ENCODE peak calls at places on chromosomes 11 and 22, in four cellular contexts. G is H1, S is HepG2, T is GM12878. M is an unnamed sample.

GRCh38 chr11:86726118-86726748 is 53.8 kb upstream of the ME3 start:
- DNase-seq in T (no peak), G (no peak), S (no peak), M (no peak)

GRCh38 chr11:35654711-35655110 is 7.9 kb upstream of the TRIM44 start:
- DNase-seq in T (no peak), G (no peak), S (no peak), M (no peak)

GRCh38 chr11:33451364-33451763 is 194.2 kb downstream of the HIPK3 start:
- DNase-seq in T (no peak), S (no peak), G (no peak), M (no peak)

GRCh38 chr11:118088531-118088930 is 1.8 kb upstream of the SMIM35 start:
- DNase-seq in T (no peak), S (peak), G (no peak), M (no peak)

GRCh38 chr22:22713416-22713815 is 69.0 kb downstream of the GGTLC2 start:
- DNase-seq in S (no peak), T (no peak), G (no peak), M (no peak)

GRCh38 chr22:29072193-29072978 is 449 bp upstream of the KREMEN1 start:
- DNase-seq in T (no peak), S (peak), G (peak), M (peak)

GRCh38 chr22:38811241-38811640 is 17.3 kb upstream of the DNAL4 start:
- DNase-seq in S (no peak), G (no peak), T (no peak), M (no peak)

GRCh38 chr22:27879923-27880322 is 39.1 kb downstream of the PITPNB start:
- DNase-seq in G (no peak), S (peak), T (no peak), M (peak)

GRCh38 chr11:109423114-109423859 is 1.3 kb downstream of the C11orf87 start:
- DNase-seq in S (no peak), G (peak), T (no peak), M (no peak)

GRCh38 chr22:11042116-11042515 is 4485.9 kb upstream of the OR11H1 start:
- DNase-seq in S (no peak), T (no peak), G (no peak), M (no peak)

GRCh38 chr11:76041208-76041607 is 165.1 kb downstream of the WNT11 start:
- DNase-seq in T (no peak), S (no peak), G (no peak), M (no peak)

GRCh38 chr11:19458721-19459120 is 218.0 kb upstream of the E2F8 start:
- DNase-seq in G (no peak), S (no peak), T (no peak), M (no peak)

GRCh38 chr11:46736615-46737014 is 17.6 kb downstream of the F2 start:
- DNase-seq in T (no peak), S (no peak), G (no peak), M (no peak)

GRCh38 chr22:40525250-40525884 is 111.2 kb downstream of the MRTFA start:
- DNase-seq in S (peak), T (no peak), G (no peak), M (no peak)

GRCh38 chr22:42863349-42863911 is 6.4 kb upstream of the ARFGAP3 start:
- DNase-seq in G (no peak), T (peak), S (no peak), M (no peak)

GRCh38 chr11:77075425-77075905 is 8.7 kb downstream of the CAPN5 start:
- DNase-seq in G (no peak), S (no peak), T (no peak), M (no peak)

DNA sequence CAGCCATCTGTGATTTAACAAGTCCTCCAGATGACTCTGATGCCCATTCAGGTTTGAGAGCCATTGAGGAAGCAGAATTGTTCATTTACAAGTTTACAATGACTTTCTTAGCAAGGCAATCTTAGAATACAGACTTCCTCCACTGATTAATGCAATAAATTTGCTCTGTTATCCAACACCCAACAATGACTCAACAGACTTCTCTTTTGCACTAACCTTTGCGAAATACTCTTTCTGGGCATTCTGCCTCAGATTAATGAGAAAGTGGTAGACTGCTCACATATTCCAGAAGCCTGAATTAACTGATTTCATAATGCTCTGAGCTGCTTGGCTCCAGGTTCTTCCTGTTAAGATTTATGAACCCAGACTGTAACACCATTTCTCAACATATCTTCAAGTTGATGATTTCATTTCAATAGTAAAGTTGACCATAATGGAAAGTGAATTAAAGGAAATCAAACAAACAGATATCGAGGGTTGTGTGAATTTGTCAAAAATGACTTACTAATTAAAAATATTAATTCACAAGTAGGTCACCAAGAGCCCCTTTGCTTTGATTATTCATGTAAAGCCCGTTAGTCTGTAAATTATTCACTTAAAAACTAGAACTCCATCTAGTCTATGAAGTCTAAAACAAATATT is 70.5 kb upstream of the BLID start:
- DNase-seq in T (no peak), G (no peak), S (no peak), M (no peak)
- TF ChIP-seq SUZ12 in T (no peak), G (no peak), S (no peak), M (no peak)

DNA sequence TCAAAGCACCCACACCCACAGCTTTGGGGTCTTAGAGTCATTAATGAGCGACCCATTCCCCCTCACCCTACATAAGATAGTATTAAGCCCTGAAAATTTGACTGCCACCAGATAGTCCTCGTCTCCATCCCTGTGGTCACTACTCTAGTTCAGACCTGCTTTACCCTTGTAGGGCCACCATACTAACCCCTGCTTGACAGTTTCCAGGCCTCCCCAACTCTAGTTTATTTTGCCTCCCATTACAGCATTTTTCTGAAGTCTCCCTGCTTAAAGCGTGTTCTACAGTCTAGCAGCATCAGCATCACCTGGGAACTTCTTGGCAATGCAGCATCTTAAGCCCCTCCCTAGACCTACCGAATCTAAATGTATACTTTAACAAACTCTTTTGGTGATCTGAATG is 192.4 kb downstream of the MAML2 start:
- DNase-seq in G (no peak), T (no peak), S (no peak), M (no peak)
- H3K4me3 ChIP-seq in G (no peak), T (no peak), S (no peak), M (no peak)

GRCh38 chr22:23969071-23969470 is 2.4 kb downstream of the DDTL start:
- DNase-seq in G (no peak), T (no peak), S (no peak), M (no peak)

GRCh38 chr22:23970201-23970641 is 3.5 kb downstream of the DDTL start:
- DNase-seq in S (no peak), G (no peak), T (no peak), M (no peak)

DNA sequence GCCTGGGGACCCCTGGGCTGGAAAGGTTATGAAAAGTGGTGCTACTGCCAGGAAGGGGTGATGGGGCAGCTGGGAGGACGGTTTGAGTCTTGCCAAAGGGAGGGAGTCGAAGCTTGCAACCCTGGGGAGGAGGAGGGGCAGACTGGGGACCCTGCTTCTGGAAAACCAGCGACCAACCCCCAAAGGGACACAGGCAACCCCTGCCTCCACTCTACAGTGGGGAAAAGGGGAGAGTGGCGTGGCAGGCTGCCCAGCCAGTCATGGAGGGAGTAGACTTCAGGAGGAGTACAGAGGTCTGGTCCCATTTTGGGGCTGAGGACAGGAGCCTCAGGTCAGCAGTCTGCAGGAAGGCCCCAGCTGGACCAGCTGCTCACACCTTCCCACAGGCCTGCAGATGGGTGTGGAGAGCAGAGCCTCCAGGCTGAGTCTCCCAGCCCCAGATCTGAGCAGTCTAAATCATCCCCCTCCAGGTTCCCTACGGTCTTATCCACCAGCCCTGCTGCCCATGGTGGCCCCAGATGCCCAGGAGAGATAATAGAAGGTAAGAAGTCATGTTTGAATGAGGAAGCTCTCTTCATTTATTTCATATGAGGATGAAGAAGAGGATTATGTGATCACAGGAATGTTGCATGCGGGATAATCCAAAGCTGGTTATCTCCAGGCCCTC is 3.3 kb downstream of the DDT start:
- DNase-seq in T (no peak), G (no peak), S (no peak), M (no peak)
- TF ChIP-seq SUZ12 in T (no peak), G (no peak), S (no peak), M (no peak)

DNA sequence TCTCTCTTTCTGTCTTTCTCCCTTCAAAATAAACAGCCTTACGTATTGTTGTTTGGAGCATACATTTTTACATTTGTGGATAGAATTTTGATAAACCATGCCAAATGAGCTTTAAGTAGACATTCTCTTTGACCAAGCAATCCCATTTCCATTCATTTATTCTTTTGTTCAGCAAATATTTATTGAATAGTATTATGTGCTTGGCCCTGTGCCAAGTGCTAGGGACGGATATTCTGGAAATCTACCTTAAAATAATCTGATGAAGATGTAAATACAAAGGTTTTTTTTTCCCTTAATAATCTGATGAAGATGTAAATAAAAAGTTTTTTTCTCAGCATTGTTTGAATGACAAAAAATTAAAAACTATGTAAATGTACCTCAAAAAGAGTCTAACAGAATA is 2.1 kb downstream of the OLFML1 start:
- DNase-seq in G (no peak), T (no peak), S (no peak), M (no peak)
- H3K4me3 ChIP-seq in G (no peak), T (no peak), S (no peak), M (no peak)

DNA sequence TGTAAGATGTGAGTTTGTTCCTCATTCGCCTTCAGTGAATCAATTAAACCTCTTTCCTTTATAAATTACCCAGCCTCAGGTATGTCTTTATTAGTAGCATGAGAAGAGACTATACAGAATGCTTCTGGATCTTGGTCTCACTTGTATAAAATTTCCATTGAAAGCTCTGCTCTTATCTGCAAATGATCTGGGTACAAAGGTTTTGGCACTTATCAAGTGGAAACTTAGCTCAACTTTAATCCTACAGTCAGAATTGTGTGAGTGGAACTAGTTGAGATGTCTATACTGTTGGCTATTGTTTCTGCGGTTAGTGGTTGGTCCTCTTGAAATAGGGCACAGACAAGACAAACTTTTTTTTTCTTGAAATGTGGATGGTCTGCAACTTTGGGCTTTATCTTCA is 71.2 kb upstream of the CHORDC1 start:
- DNase-seq in T (no peak), S (peak), G (no peak), M (no peak)
- TF ChIP-seq SUZ12 in T (no peak), S (no peak), G (no peak), M (no peak)

GRCh38 chr11:66546966-66547661 is 411 bp downstream of the ACTN3 start:
- DNase-seq in T (no peak), G (no peak), S (no peak), M (no peak)
- H3K4me3 ChIP-seq in T (peak), G (peak), S (peak), M (no peak)

GRCh38 chr11:2807276-2807681 is 78.3 kb downstream of the CDKN1C start:
- DNase-seq in G (no peak), T (no peak), S (peak), M (no peak)

GRCh38 chr11:2806351-2807058 is 79.1 kb downstream of the CDKN1C start:
- DNase-seq in G (no peak), T (no peak), S (no peak), M (no peak)

GRCh38 chr11:2809854-2810253 is 75.7 kb downstream of the CDKN1C start:
- DNase-seq in T (no peak), G (no peak), S (no peak), M (no peak)

GRCh38 chr11:2808850-2809847 is 76.4 kb downstream of the CDKN1C start:
- DNase-seq in T (no peak), S (no peak), G (no peak), M (no peak)

DNA sequence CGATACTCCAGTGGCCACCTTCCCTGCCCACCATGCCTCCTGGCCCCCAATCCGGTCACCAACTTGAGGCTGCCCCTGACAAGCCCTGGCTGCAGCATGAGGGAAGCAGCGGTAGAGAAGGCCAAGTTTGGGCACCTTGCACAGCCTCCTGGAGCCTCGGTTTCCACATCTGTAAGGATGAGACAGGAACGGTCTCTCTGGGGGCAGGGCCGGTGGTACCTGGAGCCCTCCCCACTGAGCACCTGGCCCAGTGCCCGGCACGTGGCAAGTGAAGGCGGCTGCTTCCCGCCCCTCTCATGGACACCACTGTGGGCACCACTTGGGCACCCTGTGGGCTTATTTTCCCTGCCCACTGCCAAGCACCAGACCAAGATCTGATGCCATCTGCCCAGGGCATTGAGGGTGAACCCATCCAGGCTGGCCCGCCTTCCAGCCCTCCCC is 77.8 kb downstream of the CDKN1C start:
- DNase-seq in T (no peak), G (no peak), S (no peak), M (no peak)
- TF ChIP-seq SUZ12 in T (no peak), G (no peak), S (no peak), M (no peak)

GRCh38 chr11:92227233-92227593 is 2.6 kb downstream of the FAT3 start:
- DNase-seq in S (no peak), T (no peak), G (no peak), M (no peak)

GRCh38 chr11:92225206-92225562 is 566 bp downstream of the FAT3 start:
- DNase-seq in T (no peak), G (no peak), S (no peak), M (no peak)

GRCh38 chr11:92225563-92226308 is 1.1 kb downstream of the FAT3 start:
- DNase-seq in S (no peak), G (no peak), T (no peak), M (no peak)

GRCh38 chr11:92227954-92228935 is 3.6 kb downstream of the FAT3 start:
- DNase-seq in T (no peak), G (no peak), S (no peak), M (no peak)

GRCh38 chr11:92226331-92227232 is 2.0 kb downstream of the FAT3 start:
- DNase-seq in G (no peak), S (no peak), T (no peak), M (no peak)
- H3K4me3 ChIP-seq in G (peak), S (no peak), T (no peak), M (peak)

DNA sequence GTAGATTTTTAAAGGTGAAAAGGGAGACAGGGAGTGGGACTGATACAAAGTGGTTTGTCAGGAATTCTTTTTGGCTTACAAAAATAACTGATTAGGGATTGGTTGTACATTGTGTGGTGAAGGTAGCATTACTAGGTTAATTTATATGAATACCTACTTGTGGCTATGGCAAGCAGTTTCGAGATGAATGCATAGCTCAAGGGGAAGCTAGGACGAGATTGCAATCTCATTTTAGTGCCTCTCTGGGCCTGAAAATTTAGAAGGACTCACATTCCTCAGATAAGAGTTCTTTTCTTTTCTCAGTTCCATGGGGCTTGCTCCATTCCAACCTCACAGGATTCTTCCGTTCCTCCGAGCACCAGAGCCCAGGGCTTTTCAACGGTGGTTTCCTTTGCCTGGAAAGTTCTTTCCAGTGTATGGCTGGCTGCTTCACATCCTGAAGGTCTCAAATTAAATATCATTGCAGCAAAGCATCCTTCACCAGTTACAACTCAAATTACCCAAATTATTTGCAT is 82.0 kb downstream of the CECR2 start:
- DNase-seq in G (no peak), T (no peak), S (no peak), M (no peak)
- TF ChIP-seq SUZ12 in G (no peak), T (no peak), S (no peak), M (no peak)